ENCODE peak calls at places on chromosomes 3 and 15, in five cellular contexts. Z is pancreas, O is WTC11, T is endodermal cell, P is HL-60. G is an unnamed sample.
A peak's percentile ranks its signal among the peaks of the same experiment; 100 is the strongest.

GRCh38 chr15:81274932-81275341 is 49.0 kb downstream of the STARD5 start:
- DNase-seq in Z (peak; percentile 81), O (peak; percentile 89), T (peak; percentile 91), P (peak; percentile 62), G (peak; percentile 87)

GRCh38 chr3:139340784-139341183 is 3.0 kb upstream of the MRPS22 start:
- DNase-seq in Z (no peak), O (no peak), T (no peak), P (no peak), G (no peak)

GRCh38 chr3:50224639-50225038 is 11.4 kb upstream of the GNAI2 start:
- DNase-seq in Z (no peak), O (no peak), T (peak; percentile 67), P (no peak), G (no peak)

GRCh38 chr15:49830411-49830810 is 209.6 kb downstream of the DTWD1 start:
- DNase-seq in Z (no peak), O (no peak), T (no peak), P (no peak), G (no peak)

GRCh38 chr3:182729903-182730674 is 63.2 kb upstream of the ATP11B start:
- DNase-seq in Z (no peak), O (no peak), T (no peak), P (no peak), G (no peak)

GRCh38 chr15:26453914-26454313 is 319.0 kb downstream of the GABRB3 start:
- DNase-seq in Z (no peak), O (peak; percentile 32), T (peak; percentile 80), P (no peak), G (no peak)

GRCh38 chr15:29135702-29136426 is 133.8 kb downstream of the NSMCE3 start:
- DNase-seq in Z (no peak), O (no peak), T (peak; percentile 41), P (no peak), G (no peak)

GRCh38 chr15:78004919-78005634 is 72.4 kb downstream of the TBC1D2B start:
- DNase-seq in Z (peak; percentile 84), O (no peak), T (no peak), P (no peak), G (no peak)

GRCh38 chr3:3579658-3580057 is 219.6 kb upstream of the LRRN1 start:
- DNase-seq in Z (no peak), O (no peak), T (no peak), P (no peak), G (no peak)

GRCh38 chr15:78930577-78931388 is 14.1 kb downstream of the CTSH start:
- DNase-seq in Z (no peak), O (no peak), T (peak; percentile 37), P (no peak), G (no peak)

GRCh38 chr15:50181983-50182232 is at the start of gene SLC27A2:
- DNase-seq in Z (peak; percentile 61), O (peak; percentile 79), T (no peak), P (peak; percentile 30), G (no peak)

GRCh38 chr3:135806342-135806741 is 159.2 kb upstream of the PPP2R3A start:
- DNase-seq in Z (no peak), O (no peak), T (no peak), P (no peak), G (no peak)

GRCh38 chr3:178623666-178624255 is 87.5 kb downstream of the KCNMB2 start:
- DNase-seq in Z (no peak), O (no peak), T (no peak), P (no peak), G (no peak)

GRCh38 chr3:23916152-23916885 is 471 bp downstream of the NKIRAS1 start:
- DNase-seq in Z (no peak), O (no peak), T (no peak), P (no peak), G (no peak)

GRCh38 chr3:46866032-46866595 is 2.9 kb upstream of the MYL3 start:
- DNase-seq in Z (no peak), O (no peak), T (no peak), P (no peak), G (no peak)

GRCh38 chr15:72968531-72968922 is 83.7 kb upstream of the NEO1 start:
- DNase-seq in Z (peak; percentile 19), O (no peak), T (no peak), P (no peak), G (no peak)

GRCh38 chr3:126202281-126203079 is 22.1 kb upstream of the ALDH1L1 start:
- DNase-seq in Z (no peak), O (no peak), T (no peak), P (no peak), G (no peak)

GRCh38 chr3:183100376-183100775 is 1.1 kb upstream of the MCCC1 start:
- DNase-seq in Z (peak; percentile 53), O (no peak), T (no peak), P (no peak), G (no peak)

GRCh38 chr3:158702815-158703481 is 29.3 kb downstream of the RARRES1 start:
- DNase-seq in Z (no peak), O (no peak), T (no peak), P (no peak), G (no peak)

GRCh38 chr3:153055217-153055616 is 106.8 kb upstream of the RAP2B start:
- DNase-seq in Z (no peak), O (no peak), T (no peak), P (no peak), G (no peak)

GRCh38 chr3:113271189-113271588 is 59.8 kb downstream of the BOC start:
- DNase-seq in Z (peak; percentile 43), O (no peak), T (no peak), P (no peak), G (no peak)

GRCh38 chr3:180188512-180189309 is 152.0 kb upstream of the PEX5L start:
- DNase-seq in Z (no peak), O (no peak), T (no peak), P (no peak), G (no peak)

GRCh38 chr3:141170678-141171295 is 60.8 kb upstream of the PXYLP1 start:
- DNase-seq in Z (no peak), O (no peak), T (no peak), P (no peak), G (no peak)

GRCh38 chr15:49876401-49877038 is 242.5 kb downstream of the ATP8B4 start:
- DNase-seq in Z (peak; percentile 28), O (peak; percentile 53), T (peak; percentile 88), P (no peak), G (no peak)

GRCh38 chr3:184005981-184006507 is 11.6 kb downstream of the ABCC5 start:
- DNase-seq in Z (peak; percentile 77), O (peak; percentile 25), T (peak; percentile 73), P (no peak), G (peak; percentile 8)

GRCh38 chr15:90090226-90090848 is 11.9 kb downstream of the IDH2 start:
- DNase-seq in Z (peak; percentile 21), O (no peak), T (no peak), P (no peak), G (no peak)

GRCh38 chr3:130699765-130700164 is 46.9 kb downstream of the PIK3R4 start:
- DNase-seq in Z (no peak), O (no peak), T (no peak), P (peak; percentile 12), G (no peak)

GRCh38 chr15:64464271-64465005 is 4.1 kb downstream of the ZNF609 start:
- DNase-seq in Z (no peak), O (no peak), T (no peak), P (no peak), G (no peak)

GRCh38 chr3:4904801-4905695 is 74.2 kb upstream of the BHLHE40 start:
- DNase-seq in Z (no peak), O (no peak), T (no peak), P (no peak), G (no peak)

GRCh38 chr15:29131336-29132109 is 138.1 kb downstream of the NSMCE3 start:
- DNase-seq in Z (no peak), O (no peak), T (no peak), P (no peak), G (no peak)

GRCh38 chr3:171535133-171535532 is 74.9 kb upstream of the TNIK start:
- DNase-seq in Z (no peak), O (no peak), T (no peak), P (no peak), G (no peak)

GRCh38 chr3:71211083-71211482 is 372.4 kb downstream of the FOXP1 start:
- DNase-seq in Z (no peak), O (no peak), T (no peak), P (no peak), G (no peak)

GRCh38 chr15:90062023-90062728 is 40.1 kb downstream of the IDH2 start:
- DNase-seq in Z (peak; percentile 94), O (peak; percentile 81), T (peak; percentile 94), P (peak; percentile 29), G (peak; percentile 80)

GRCh38 chr3:111538687-111539086 is 3.3 kb upstream of the CD96 start:
- DNase-seq in Z (no peak), O (no peak), T (no peak), P (no peak), G (no peak)

GRCh38 chr15:41894791-41895463 is 1.1 kb upstream of the SPTBN5 start:
- DNase-seq in Z (peak; percentile 77), O (no peak), T (peak; percentile 78), P (peak; percentile 44), G (peak; percentile 89)
- TF ChIP-seq CTCF in Z (no peak), O (no peak), T (no peak), P (no peak), G (no peak)

DNA sequence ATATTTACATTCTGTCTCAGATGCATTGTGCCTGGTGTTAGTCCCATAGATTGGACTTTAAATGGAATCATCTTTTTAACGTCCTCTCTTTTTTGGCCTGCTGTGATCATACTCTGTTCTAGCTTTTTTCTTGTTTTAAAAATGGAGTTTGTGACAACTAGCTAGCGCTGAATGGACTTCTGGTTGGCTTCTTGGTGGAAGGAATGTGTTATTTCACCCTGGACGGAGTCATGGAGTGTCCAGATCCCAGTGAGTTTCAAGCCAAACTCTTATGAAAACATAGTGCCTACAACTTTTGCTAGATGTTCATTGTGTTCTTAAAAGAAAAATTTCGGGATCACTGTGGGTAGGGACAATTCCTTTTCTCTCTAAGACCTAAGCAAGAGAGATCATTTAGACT is 192.6 kb downstream of the TCF12 start:
- DNase-seq in Z (no peak), O (no peak), T (no peak), P (no peak), G (no peak)
- TF ChIP-seq CTCF in Z (no peak), O (no peak), T (peak; percentile 66), P (no peak), G (no peak)

DNA sequence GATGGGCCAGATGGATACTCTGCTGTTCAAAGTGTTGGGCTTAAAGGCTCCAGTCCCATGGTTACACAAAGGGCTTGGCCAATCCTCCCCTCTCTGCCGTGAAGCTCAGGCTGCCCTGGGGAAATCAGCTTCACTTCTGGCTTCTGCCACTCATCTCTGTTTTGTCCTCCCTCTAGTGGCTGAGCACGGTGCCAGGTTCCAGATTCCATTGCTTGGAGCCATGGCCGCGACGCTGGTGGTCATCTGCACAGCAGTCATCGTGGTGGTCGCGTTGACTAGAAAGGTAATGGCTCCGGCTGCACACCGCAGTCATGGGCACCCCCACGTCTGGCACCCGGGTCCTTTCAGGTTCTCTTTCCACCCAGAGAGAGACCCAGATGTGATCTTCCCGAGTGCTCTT is 5.6 kb downstream of the TIGIT start:
- DNase-seq in Z (no peak), O (peak; percentile 40), T (peak; percentile 81), P (no peak), G (no peak)
- TF ChIP-seq CTCF in Z (no peak), O (no peak), T (peak; percentile 78), P (no peak), G (peak; percentile 62)

GRCh38 chr3:15557511-15557946 is 36.0 kb upstream of the COLQ start:
- DNase-seq in Z (peak; percentile 69), O (peak; percentile 47), T (peak; percentile 80), P (peak; percentile 51), G (peak; percentile 38)

GRCh38 chr3:15553749-15554148 is 32.2 kb upstream of the COLQ start:
- DNase-seq in Z (no peak), O (no peak), T (no peak), P (no peak), G (no peak)

GRCh38 chr3:15556512-15556911 is 35.0 kb upstream of the COLQ start:
- DNase-seq in Z (no peak), O (no peak), T (no peak), P (no peak), G (no peak)

GRCh38 chr3:15551902-15552301 is 30.4 kb upstream of the COLQ start:
- DNase-seq in Z (no peak), O (no peak), T (no peak), P (no peak), G (no peak)
- TF ChIP-seq CTCF in Z (no peak), O (no peak), T (no peak), P (no peak), G (no peak)

G was measured in CD4-positive, alpha-beta T cell.